ENCODE peak calls at places on chromosomes 2 and 18, in nine cellular contexts. B, C, L, N, Z, T, X, S and W are unnamed samples.

GRCh38 chr2:158600155-158600802 is 143.5 kb downstream of the PKP4 start:
- DNase-seq in S (peak; percentile 92), B (no peak), T (peak; percentile 71), N (no peak), L (peak; percentile 25), X (no peak), C (peak; percentile 82), Z (no peak), W (peak; percentile 92)

GRCh38 chr2:80489718-80490117 is 185.2 kb upstream of the LRRTM1 start:
- DNase-seq in B (no peak), L (no peak), X (no peak), S (peak; percentile 19), Z (no peak), T (peak; percentile 43), C (no peak), N (no peak), W (peak; percentile 9)

GRCh38 chr2:235257590-235257989 is 236.3 kb upstream of the AGAP1 start:
- DNase-seq in N (no peak), S (no peak), L (no peak), C (no peak), B (no peak), X (no peak), Z (no peak), T (no peak), W (no peak)

GRCh38 chr2:184302506-184302905 is 295.8 kb upstream of the ZNF804A start:
- DNase-seq in L (no peak), C (no peak), S (no peak), Z (no peak), X (no peak), B (no peak), T (no peak), N (no peak), W (no peak)

GRCh38 chr2:208406474-208407451 is at the start of gene PTH2R:
- DNase-seq in Z (peak; percentile 62), B (peak; percentile 84), N (peak; percentile 67), C (peak; percentile 39), X (no peak), T (no peak), L (peak; percentile 37), S (no peak), W (peak; percentile 39)

GRCh38 chr2:105669384-105669891 is 75.3 kb upstream of the NCK2 start:
- DNase-seq in X (no peak), T (no peak), L (no peak), C (no peak), Z (no peak), N (no peak), S (no peak), B (no peak), W (no peak)

GRCh38 chr18:31931886-31932240 is 11.1 kb downstream of the TRAPPC8 start:
- DNase-seq in N (no peak), L (no peak), B (no peak), C (no peak), T (no peak), Z (no peak), S (no peak), X (no peak), W (no peak)

GRCh38 chr2:32931945-32932709 is 14.6 kb upstream of the LTBP1 start:
- DNase-seq in L (no peak), Z (no peak), X (no peak), S (no peak), N (no peak), C (no peak), T (no peak), B (no peak), W (no peak)

GRCh38 chr2:120251077-120251476 is 1.6 kb upstream of the RALB start:
- DNase-seq in T (no peak), X (no peak), L (no peak), B (no peak), N (no peak), C (no peak), Z (no peak), S (no peak), W (no peak)

GRCh38 chr2:120251863-120252206 is 817 bp upstream of the RALB start:
- DNase-seq in T (no peak), B (no peak), N (no peak), X (no peak), S (no peak), L (no peak), Z (no peak), C (no peak), W (no peak)

GRCh38 chr2:120253021-120253882 is 600 bp downstream of the RALB start:
- DNase-seq in S (peak; percentile 76), L (peak; percentile 89), X (no peak), N (peak; percentile 86), T (no peak), C (peak; percentile 95), B (peak; percentile 96), Z (peak; percentile 94), W (peak; percentile 82)

GRCh38 chr2:120252207-120253020 is at the start of gene RALB:
- DNase-seq in Z (peak; percentile 100), S (peak; percentile 97), C (peak; percentile 100), X (peak; percentile 97), B (peak; percentile 100), L (peak; percentile 99), N (peak; percentile 100), T (peak; percentile 81), W (peak; percentile 99)

GRCh38 chr2:120254178-120254577 is 1.5 kb downstream of the RALB start:
- DNase-seq in N (peak; percentile 27), S (no peak), C (no peak), B (no peak), X (no peak), Z (no peak), L (no peak), T (no peak), W (no peak)
- H3K4me3 ChIP-seq in N (peak overlapping the region; percentile 65), S (peak overlapping the region; percentile 86), C (peak overlapping the region; percentile 72), B (no peak overlapping the region), X (no peak overlapping the region), Z (peak overlapping the region; percentile 79), L (peak overlapping the region; percentile 68), T (peak overlapping the region; percentile 96), W (peak overlapping the region; percentile 82)

GRCh38 chr18:9404565-9405060 is 70.0 kb downstream of the TWSG1 start:
- DNase-seq in N (no peak), X (no peak), S (no peak), B (peak; percentile 88), C (peak; percentile 46), T (no peak), Z (no peak), L (no peak), W (no peak)

GRCh38 chr18:9401166-9401565 is 66.6 kb downstream of the TWSG1 start:
- DNase-seq in Z (no peak), X (no peak), L (no peak), N (no peak), B (no peak), T (no peak), C (no peak), S (no peak), W (no peak)

GRCh38 chr18:9405130-9405529 is 70.2 kb upstream of the RALBP1 start:
- DNase-seq in X (no peak), T (no peak), S (no peak), Z (no peak), L (no peak), N (no peak), B (no peak), C (no peak), W (no peak)

GRCh38 chr18:9405977-9406376 is 69.3 kb upstream of the RALBP1 start:
- DNase-seq in C (no peak), S (no peak), N (no peak), Z (no peak), L (no peak), B (peak; percentile 76), T (no peak), X (no peak), W (no peak)

GRCh38 chr18:9403795-9404564 is 69.4 kb downstream of the TWSG1 start:
- DNase-seq in T (no peak), L (no peak), S (no peak), N (peak; percentile 26), Z (no peak), B (peak; percentile 68), C (peak; percentile 79), X (no peak), W (no peak)
- H3K4me3 ChIP-seq in T (no peak overlapping the region), L (no peak overlapping the region), S (no peak overlapping the region), N (no peak overlapping the region), Z (peak overlapping the region; percentile 17), B (no peak overlapping the region), C (peak overlapping the region; percentile 27), X (no peak overlapping the region), W (no peak overlapping the region)

DNA sequence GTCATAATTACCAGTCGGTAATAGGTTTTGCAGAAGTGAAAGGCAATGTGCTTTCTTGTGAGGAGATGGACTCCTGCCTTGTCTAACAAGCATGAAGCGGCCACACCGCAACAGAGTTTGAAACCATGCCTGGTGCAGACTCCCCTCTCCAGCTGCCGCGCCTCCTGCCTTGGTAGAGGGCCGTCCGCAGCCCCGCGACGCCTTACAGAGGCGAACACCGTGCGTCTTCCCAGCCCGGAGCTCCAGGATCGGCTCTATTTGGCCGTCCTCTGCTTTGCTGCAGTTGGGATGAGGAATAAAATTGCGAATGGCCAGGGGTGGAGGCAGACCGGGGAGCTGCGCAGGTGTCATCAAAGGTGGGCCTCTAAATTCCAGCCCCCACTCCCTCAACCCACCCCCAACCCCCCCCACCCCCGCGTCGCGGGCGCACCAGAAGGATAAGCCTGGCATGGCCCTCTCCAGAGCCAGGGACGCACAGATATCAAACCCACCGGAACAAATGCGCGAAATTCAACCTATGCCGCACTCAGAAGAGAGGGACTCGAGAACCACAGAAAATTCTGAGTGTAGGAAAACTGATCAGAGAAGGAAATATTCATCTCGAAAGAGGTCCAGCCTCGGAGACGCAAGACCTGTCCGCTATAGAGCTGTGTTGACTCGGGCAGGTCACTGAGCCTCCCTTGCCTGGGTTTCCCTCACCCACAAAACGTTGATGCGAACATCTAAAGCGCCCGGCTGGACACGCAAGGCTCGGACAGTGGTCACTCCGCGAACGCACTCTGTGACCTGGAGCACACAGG is 1.1 kb downstream of the TRABD2A start:
- DNase-seq in Z (no peak), C (no peak), X (no peak), N (peak; percentile 68), B (peak; percentile 84), L (peak; percentile 19), S (no peak), T (no peak), W (no peak)
- H3K4me3 ChIP-seq in Z (peak overlapping the region; percentile 50), C (peak overlapping the region; percentile 54), X (peak overlapping the region; percentile 93), N (peak overlapping the region; percentile 73), B (peak overlapping the region; percentile 34), L (peak overlapping the region; percentile 73), S (peak overlapping the region; percentile 66), T (peak overlapping the region; percentile 46), W (peak overlapping the region; percentile 64)

GRCh38 chr2:127614246-127614645 is 31.7 kb upstream of the GPR17 start:
- DNase-seq in X (no peak), C (no peak), S (no peak), Z (no peak), N (no peak), L (no peak), B (no peak), T (no peak), W (no peak)

GRCh38 chr2:127615511-127616166 is 30.3 kb upstream of the GPR17 start:
- DNase-seq in S (peak; percentile 70), Z (no peak), B (peak; percentile 52), X (no peak), T (no peak), N (peak; percentile 32), C (no peak), L (peak; percentile 2), W (peak; percentile 55)

GRCh38 chr2:127612111-127612822 is 33.7 kb upstream of the GPR17 start:
- DNase-seq in T (no peak), B (peak; percentile 69), L (peak; percentile 2), X (no peak), C (peak; percentile 27), Z (no peak), S (no peak), N (no peak), W (no peak)

GRCh38 chr2:127611076-127611925 is 34.7 kb upstream of the GPR17 start:
- DNase-seq in X (no peak), C (no peak), S (no peak), T (no peak), L (peak; percentile 2), B (peak; percentile 68), Z (peak; percentile 32), N (no peak), W (no peak)

GRCh38 chr2:127614731-127615130 is 31.2 kb upstream of the GPR17 start:
- DNase-seq in T (no peak), S (peak; percentile 88), L (peak; percentile 2), X (no peak), C (no peak), N (no peak), Z (no peak), B (peak; percentile 57), W (peak; percentile 40)
- H3K4me3 ChIP-seq in T (no peak overlapping the region), S (no peak overlapping the region), L (no peak overlapping the region), X (no peak overlapping the region), C (no peak overlapping the region), N (no peak overlapping the region), Z (no peak overlapping the region), B (no peak overlapping the region), W (no peak overlapping the region)